ENCODE peak calls at places on chromosomes 13 and 19, in five cellular contexts. E is central memory CD4-positive, alpha-beta T cell; Z is iris pigment epithelial cell; V is heart left ventricle; W is stimulated activated CD4-positive, alpha-beta T cell treated with anti-CD3 and anti-CD28 coated beads, Interleukin-2, amount 100 ng/mL, for 24 hours. J is an unnamed sample.

GRCh38 chr13:51125495-51126226 is 14.6 kb upstream of the C13orf42 start:
- DNase-seq in E (no peak), Z (peak), V (peak), W (peak), J (peak)

GRCh38 chr13:29679357-29680050 is 84.0 kb upstream of the SLC7A1 start:
- DNase-seq in E (no peak), Z (no peak), V (peak), W (no peak), J (no peak)

GRCh38 chr19:8115805-8116396 is 33.5 kb downstream of the FBN3 start:
- DNase-seq in E (no peak), Z (no peak), V (no peak), W (no peak), J (no peak)

GRCh38 chr19:18865973-18866799 is 29.8 kb downstream of the CERS1 start:
- DNase-seq in E (peak), Z (peak), V (peak), W (peak), J (peak)

GRCh38 chr19:47492571-47493377 is 8.8 kb upstream of the KPTN start:
- DNase-seq in E (no peak), Z (no peak), V (no peak), W (no peak), J (no peak)

GRCh38 chr13:51998723-51999471 is 12.4 kb downstream of the ATP7B start:
- DNase-seq in E (no peak), Z (no peak), V (no peak), W (no peak), J (no peak)

GRCh38 chr19:2033115-2033824 is 17.8 kb upstream of the BTBD2 start:
- DNase-seq in E (no peak), Z (no peak), V (no peak), W (no peak), J (no peak)

GRCh38 chr13:65594255-65594654 is 1635.9 kb downstream of the PCDH9 start:
- DNase-seq in E (no peak), Z (peak), V (no peak), W (no peak), J (no peak)

GRCh38 chr19:34712606-34713261 is 21.3 kb upstream of the ZNF181 start:
- DNase-seq in E (peak), Z (peak), V (peak), W (peak), J (peak)

GRCh38 chr13:97174638-97175037 is 47.5 kb upstream of the MBNL2 start:
- DNase-seq in E (no peak), Z (peak), V (no peak), W (no peak), J (no peak)

GRCh38 chr19:10074153-10074552 is 12.0 kb upstream of the SHFL start:
- DNase-seq in E (peak), Z (peak), V (no peak), W (peak), J (peak)

GRCh38 chr13:41722684-41723083 is 238.2 kb downstream of the VWA8 start:
- DNase-seq in E (no peak), Z (no peak), V (no peak), W (no peak), J (no peak)

GRCh38 chr13:91017031-91017668 is 330.3 kb upstream of the MIR17HG start:
- DNase-seq in E (no peak), Z (peak), V (no peak), W (peak), J (peak)

GRCh38 chr19:18672606-18673337 is 10.7 kb upstream of the CRTC1 start:
- DNase-seq in E (no peak), Z (peak), V (no peak), W (no peak), J (no peak)

GRCh38 chr19:3338541-3339181 is 27.7 kb upstream of the NFIC start:
- DNase-seq in E (peak), Z (no peak), V (no peak), W (peak), J (peak)

GRCh38 chr19:5600797-5601196 is 21.8 kb downstream of the SAFB2 start:
- DNase-seq in E (no peak), Z (no peak), V (no peak), W (no peak), J (no peak)

GRCh38 chr13:30520571-30520970 is 54.8 kb upstream of the HMGB1 start:
- DNase-seq in E (no peak), Z (peak), V (no peak), W (no peak), J (no peak)

GRCh38 chr13:111994578-111994977 is 72.4 kb upstream of the SOX1 start:
- DNase-seq in E (no peak), Z (no peak), V (no peak), W (no peak), J (no peak)

GRCh38 chr13:45040173-45040572 is 50.8 kb downstream of the GPALPP1 start:
- DNase-seq in E (no peak), Z (no peak), V (no peak), W (no peak), J (no peak)

GRCh38 chr13:19805765-19806164 is 23.0 kb upstream of the PSPC1 start:
- DNase-seq in E (no peak), Z (no peak), V (no peak), W (no peak), J (no peak)

GRCh38 chr19:49430678-49431329 is 5.6 kb downstream of the GFY start:
- DNase-seq in E (no peak), Z (no peak), V (no peak), W (no peak), J (no peak)

GRCh38 chr13:72341904-72342303 is 385.5 kb downstream of the MZT1 start:
- DNase-seq in E (no peak), Z (no peak), V (no peak), W (no peak), J (peak)

GRCh38 chr19:36436531-36436930 is 18.1 kb upstream of the ZFP82 start:
- DNase-seq in E (no peak), Z (peak), V (no peak), W (no peak), J (no peak)

GRCh38 chr19:12867120-12868099 is 13.8 kb downstream of the DNASE2 start:
- DNase-seq in E (peak), Z (peak), V (peak), W (peak), J (no peak)

GRCh38 chr13:52665325-52665724 is 12.7 kb downstream of the SUGT1 start:
- DNase-seq in E (peak), Z (peak), V (no peak), W (no peak), J (peak)

GRCh38 chr19:55472463-55472862 is 4.0 kb upstream of the ZNF628 start:
- DNase-seq in E (no peak), Z (peak), V (no peak), W (no peak), J (no peak)

GRCh38 chr19:14428882-14429416 is 4.2 kb upstream of the PKN1 start:
- DNase-seq in E (no peak), Z (no peak), V (no peak), W (no peak), J (no peak)

GRCh38 chr13:73514208-73514607 is 455.4 kb downstream of the KLF5 start:
- DNase-seq in E (no peak), Z (no peak), V (no peak), W (no peak), J (no peak)

GRCh38 chr13:59780058-59780457 is 383.7 kb downstream of the DIAPH3 start:
- DNase-seq in E (no peak), Z (peak), V (no peak), W (no peak), J (no peak)

GRCh38 chr13:98892077-98892476 is 85.8 kb downstream of the DOCK9 start:
- DNase-seq in E (no peak), Z (no peak), V (no peak), W (no peak), J (no peak)

GRCh38 chr13:105272660-105273631 is 1262.5 kb downstream of the EFNB2 start:
- DNase-seq in E (no peak), Z (peak), V (no peak), W (no peak), J (peak)

GRCh38 chr13:29369060-29369743 is 226.3 kb downstream of the SLC7A1 start:
- DNase-seq in E (no peak), Z (peak), V (no peak), W (no peak), J (peak)

GRCh38 chr19:2474232-2475017 is 1.5 kb upstream of the GADD45B start:
- DNase-seq in E (peak), Z (peak), V (peak), W (peak), J (peak)